ENCODE peak calls at places on chromosomes 3 and 15, in seven cellular contexts. Z, U, F, I, S, L and R are unnamed samples.

GRCh38 chr3:178421069-178421468 is 115.2 kb upstream of the KCNMB2 start:
- DNase-seq in Z (no peak), U (no peak), F (no peak), I (no peak), S (no peak), L (no peak), R (no peak)

GRCh38 chr3:149667576-149667975 is 9.8 kb upstream of the WWTR1 start:
- DNase-seq in Z (no peak), U (no peak), F (no peak), I (no peak), S (no peak), L (no peak), R (no peak)

GRCh38 chr3:196684548-196685407 is 27.3 kb downstream of the CEP19 start:
- DNase-seq in Z (peak), U (peak), F (peak), I (peak), S (no peak), L (peak), R (peak)

GRCh38 chr3:45204136-45204535 is 22.0 kb downstream of the TMEM158 start:
- DNase-seq in Z (peak), U (no peak), F (no peak), I (no peak), S (no peak), L (no peak), R (no peak)

GRCh38 chr15:53752406-53752805 is 7.1 kb downstream of the WDR72 start:
- DNase-seq in Z (no peak), U (no peak), F (no peak), I (no peak), S (no peak), L (no peak), R (no peak)

GRCh38 chr15:95922431-95922830 is 408.1 kb upstream of the NR2F2 start:
- DNase-seq in Z (peak), U (no peak), F (no peak), I (no peak), S (no peak), L (no peak), R (no peak)

GRCh38 chr15:29095746-29096145 is 173.9 kb downstream of the NSMCE3 start:
- DNase-seq in Z (no peak), U (no peak), F (no peak), I (no peak), S (no peak), L (no peak), R (no peak)

GRCh38 chr3:72606005-72606800 is 242.0 kb downstream of the SHQ1 start:
- DNase-seq in Z (no peak), U (no peak), F (no peak), I (no peak), S (no peak), L (no peak), R (no peak)

GRCh38 chr15:36598529-36599177 is 19.2 kb downstream of the CDIN1 start:
- DNase-seq in Z (no peak), U (no peak), F (no peak), I (no peak), S (no peak), L (no peak), R (no peak)

GRCh38 chr3:18234717-18235335 is 190.3 kb downstream of the SATB1 start:
- DNase-seq in Z (no peak), U (no peak), F (no peak), I (no peak), S (no peak), L (no peak), R (no peak)

GRCh38 chr15:99507016-99507731 is 58.6 kb upstream of the MEF2A start:
- DNase-seq in Z (peak), U (no peak), F (no peak), I (no peak), S (no peak), L (no peak), R (no peak)

GRCh38 chr3:138594150-138594934 is at the start of gene CEP70:
- DNase-seq in Z (peak), U (peak), F (peak), I (peak), S (peak), L (no peak), R (no peak)

GRCh38 chr3:77320514-77320913 is 280.6 kb downstream of the ROBO2 start:
- DNase-seq in Z (peak), U (no peak), F (no peak), I (no peak), S (no peak), L (no peak), R (no peak)